ENCODE peak calls at places on chromosomes 7 and 10, in four cellular contexts. One of them, this sample, is unnamed.

GRCh38 chr7:7251742-7252141 is 69.4 kb downstream of the C1GALT1 start:
- DNase-seq in KBM-7: peak
- DNase-seq in hippocampal formation: no peak
- DNase-seq in Calu3: no peak
- DNase-seq in this sample: no peak

GRCh38 chr7:136086712-136087111 is 109.6 kb upstream of the MTPN start:
- DNase-seq in Calu3: peak
- DNase-seq in KBM-7: no peak
- DNase-seq in hippocampal formation: peak
- DNase-seq in this sample: peak

GRCh38 chr7:144515430-144515829 is 111.9 kb upstream of the NOBOX start:
- DNase-seq in hippocampal formation: no peak
- DNase-seq in Calu3: no peak
- DNase-seq in KBM-7: no peak
- DNase-seq in this sample: no peak

GRCh38 chr10:121926669-121927360 is 1.0 kb downstream of the ATE1 start:
- DNase-seq in KBM-7: no peak
- DNase-seq in Calu3: no peak
- DNase-seq in hippocampal formation: no peak
- DNase-seq in this sample: no peak

GRCh38 chr7:27802977-27803376 is 63.0 kb downstream of the TAX1BP1 start:
- DNase-seq in Calu3: no peak
- DNase-seq in KBM-7: no peak
- DNase-seq in hippocampal formation: no peak
- DNase-seq in this sample: no peak

GRCh38 chr7:34723866-34724490 is 66.0 kb downstream of the NPSR1 start:
- DNase-seq in hippocampal formation: no peak
- DNase-seq in KBM-7: no peak
- DNase-seq in Calu3: no peak
- DNase-seq in this sample: no peak

GRCh38 chr7:5423844-5424688 is 432 bp upstream of the TNRC18 start:
- DNase-seq in KBM-7: peak
- DNase-seq in Calu3: peak
- DNase-seq in hippocampal formation: peak
- DNase-seq in this sample: peak

GRCh38 chr7:99790407-99790806 is 6.4 kb upstream of the CYP3A4 start:
- DNase-seq in KBM-7: no peak
- DNase-seq in hippocampal formation: no peak
- DNase-seq in Calu3: no peak
- DNase-seq in this sample: no peak

GRCh38 chr10:51302316-51302715 is 228.0 kb downstream of the PRKG1 start:
- DNase-seq in hippocampal formation: no peak
- DNase-seq in Calu3: no peak
- DNase-seq in KBM-7: no peak
- DNase-seq in this sample: no peak

GRCh38 chr10:6197274-6197673 is 5.5 kb upstream of the PFKFB3 start:
- DNase-seq in hippocampal formation: no peak
- DNase-seq in KBM-7: no peak
- DNase-seq in Calu3: no peak
- DNase-seq in this sample: no peak

GRCh38 chr10:67114945-67115344 is 189.1 kb downstream of the LRRTM3 start:
- DNase-seq in KBM-7: no peak
- DNase-seq in Calu3: peak
- DNase-seq in hippocampal formation: no peak
- DNase-seq in this sample: no peak

GRCh38 chr7:46566375-46566774 is 645.3 kb upstream of the IGFBP3 start:
- DNase-seq in KBM-7: no peak
- DNase-seq in hippocampal formation: no peak
- DNase-seq in Calu3: no peak
- DNase-seq in this sample: no peak

This sample was measured in nucleus accumbens.